ENCODE peak calls at places on chromosomes 6 and 20, in four cellular contexts. One of them, this sample, is unnamed.

GRCh38 chr20:49318430-49319203 is 40.8 kb upstream of the ZNFX1 start:
- DNase-seq in lower lobe of right lung: peak; percentile 54
- DNase-seq in astrocyte of the spinal cord: no peak
- DNase-seq in AG04450: no peak
- DNase-seq in this sample: peak; percentile 22

GRCh38 chr20:34040300-34041015 is 46.7 kb downstream of the RALY start:
- DNase-seq in lower lobe of right lung: no peak
- DNase-seq in AG04450: no peak
- DNase-seq in astrocyte of the spinal cord: no peak
- DNase-seq in this sample: no peak

GRCh38 chr6:15511248-15512125 is 151.3 kb downstream of the DTNBP1 start:
- DNase-seq in AG04450: no peak
- DNase-seq in astrocyte of the spinal cord: no peak
- DNase-seq in lower lobe of right lung: no peak
- DNase-seq in this sample: no peak

GRCh38 chr6:44898296-44898930 is 429.7 kb upstream of the RUNX2 start:
- DNase-seq in lower lobe of right lung: no peak
- DNase-seq in AG04450: peak; percentile 43
- DNase-seq in astrocyte of the spinal cord: peak; percentile 74
- DNase-seq in this sample: no peak

GRCh38 chr6:12137480-12137879 is 125.4 kb downstream of the HIVEP1 start:
- DNase-seq in AG04450: no peak
- DNase-seq in lower lobe of right lung: no peak
- DNase-seq in astrocyte of the spinal cord: peak; percentile 81
- DNase-seq in this sample: no peak

GRCh38 chr6:31837612-31838553 is 10.3 kb downstream of the HSPA1B start:
- DNase-seq in astrocyte of the spinal cord: no peak
- DNase-seq in AG04450: no peak
- DNase-seq in lower lobe of right lung: no peak
- DNase-seq in this sample: no peak

GRCh38 chr6:36382976-36383375 is 4.5 kb downstream of the ETV7 start:
- DNase-seq in astrocyte of the spinal cord: no peak
- DNase-seq in AG04450: no peak
- DNase-seq in lower lobe of right lung: no peak
- DNase-seq in this sample: no peak

GRCh38 chr6:19452495-19452894 is 384.7 kb upstream of the ID4 start:
- DNase-seq in astrocyte of the spinal cord: no peak
- DNase-seq in AG04450: no peak
- DNase-seq in lower lobe of right lung: no peak
- DNase-seq in this sample: no peak

GRCh38 chr6:84037425-84038089 is 4.0 kb downstream of the MRAP2 start:
- DNase-seq in AG04450: no peak
- DNase-seq in lower lobe of right lung: no peak
- DNase-seq in astrocyte of the spinal cord: no peak
- DNase-seq in this sample: no peak

GRCh38 chr20:55394592-55394991 is 610.7 kb downstream of the CBLN4 start:
- DNase-seq in astrocyte of the spinal cord: no peak
- DNase-seq in AG04450: no peak
- DNase-seq in lower lobe of right lung: no peak
- DNase-seq in this sample: no peak

GRCh38 chr6:97594834-97595233 is 311.8 kb upstream of the MMS22L start:
- DNase-seq in astrocyte of the spinal cord: peak; percentile 62
- DNase-seq in lower lobe of right lung: no peak
- DNase-seq in AG04450: peak; percentile 38
- DNase-seq in this sample: no peak

GRCh38 chr6:137707590-137708360 is 159.3 kb upstream of the TNFAIP3 start:
- DNase-seq in AG04450: peak; percentile 47
- DNase-seq in astrocyte of the spinal cord: peak; percentile 86
- DNase-seq in lower lobe of right lung: peak; percentile 60
- DNase-seq in this sample: peak; percentile 89

GRCh38 chr6:114108119-114109002 is 137.4 kb upstream of the HDAC2 start:
- DNase-seq in lower lobe of right lung: peak; percentile 65
- DNase-seq in astrocyte of the spinal cord: peak; percentile 70
- DNase-seq in AG04450: peak; percentile 34
- DNase-seq in this sample: peak; percentile 57

GRCh38 chr6:154558984-154559383 is 48.5 kb upstream of the CNKSR3 start:
- DNase-seq in lower lobe of right lung: no peak
- DNase-seq in AG04450: no peak
- DNase-seq in astrocyte of the spinal cord: no peak
- DNase-seq in this sample: no peak

GRCh38 chr20:59645316-59645715 is 41.0 kb downstream of the PHACTR3 start:
- DNase-seq in astrocyte of the spinal cord: no peak
- DNase-seq in AG04450: no peak
- DNase-seq in lower lobe of right lung: no peak
- DNase-seq in this sample: no peak

GRCh38 chr6:20366082-20366834 is 35.4 kb upstream of the E2F3 start:
- DNase-seq in AG04450: no peak
- DNase-seq in lower lobe of right lung: no peak
- DNase-seq in astrocyte of the spinal cord: no peak
- DNase-seq in this sample: peak; percentile 46

GRCh38 chr6:148335582-148335981 is 7.1 kb upstream of the SASH1 start:
- DNase-seq in AG04450: no peak
- DNase-seq in lower lobe of right lung: no peak
- DNase-seq in astrocyte of the spinal cord: no peak
- DNase-seq in this sample: no peak

GRCh38 chr6:130870179-130870881 is 43.1 kb downstream of the SMLR1 start:
- DNase-seq in lower lobe of right lung: no peak
- DNase-seq in astrocyte of the spinal cord: no peak
- DNase-seq in AG04450: no peak
- DNase-seq in this sample: no peak

GRCh38 chr6:47141166-47141565 is 99.0 kb upstream of the ADGRF1 start:
- DNase-seq in AG04450: no peak
- DNase-seq in astrocyte of the spinal cord: no peak
- DNase-seq in lower lobe of right lung: no peak
- DNase-seq in this sample: no peak

GRCh38 chr20:3304456-3304855 is 65.5 kb upstream of the SLC4A11 start:
- DNase-seq in AG04450: no peak
- DNase-seq in lower lobe of right lung: no peak
- DNase-seq in astrocyte of the spinal cord: no peak
- DNase-seq in this sample: no peak

GRCh38 chr6:57147401-57147800 is 24.7 kb upstream of the BAG2 start:
- DNase-seq in AG04450: no peak
- DNase-seq in lower lobe of right lung: no peak
- DNase-seq in astrocyte of the spinal cord: peak; percentile 54
- DNase-seq in this sample: no peak

GRCh38 chr20:23937303-23938117 is 51.1 kb downstream of the GGTLC1 start:
- DNase-seq in astrocyte of the spinal cord: peak; percentile 34
- DNase-seq in AG04450: no peak
- DNase-seq in lower lobe of right lung: peak; percentile 59
- DNase-seq in this sample: peak; percentile 69

GRCh38 chr20:19974621-19975435 is 42.3 kb upstream of the NAA20 start:
- DNase-seq in lower lobe of right lung: peak; percentile 91
- DNase-seq in astrocyte of the spinal cord: peak; percentile 96
- DNase-seq in AG04450: peak; percentile 93
- DNase-seq in this sample: no peak

GRCh38 chr20:8043687-8044278 is 24.2 kb upstream of the TMX4 start:
- DNase-seq in lower lobe of right lung: no peak
- DNase-seq in astrocyte of the spinal cord: peak; percentile 55
- DNase-seq in AG04450: no peak
- DNase-seq in this sample: peak; percentile 14

DNA sequence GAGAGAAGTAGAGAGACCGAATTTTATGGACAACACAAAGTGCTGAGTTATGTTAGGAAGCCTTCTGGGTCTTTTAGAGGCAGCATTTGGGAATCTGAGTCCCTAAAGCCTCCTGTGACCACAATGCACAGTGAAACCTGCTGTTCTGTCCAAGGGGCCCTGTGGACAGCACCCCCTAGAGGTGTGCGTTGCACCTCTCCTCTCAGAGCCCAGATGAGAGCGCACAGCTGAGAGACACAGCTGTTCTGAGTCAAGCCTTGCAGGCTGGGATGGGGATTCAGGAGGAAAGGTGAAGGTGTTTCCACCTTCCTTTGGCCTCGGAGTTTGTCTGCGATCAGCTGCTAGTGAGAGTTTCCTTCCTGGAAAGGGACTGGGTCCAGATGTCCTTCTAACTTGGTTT is 13.0 kb downstream of the PCK1 start:
- DNase-seq in lower lobe of right lung: no peak
- DNase-seq in AG04450: no peak
- DNase-seq in astrocyte of the spinal cord: no peak
- DNase-seq in this sample: peak; percentile 32
- TF ChIP-seq CTCF in lower lobe of right lung: peak; percentile 23
- TF ChIP-seq CTCF in AG04450: no peak
- TF ChIP-seq CTCF in astrocyte of the spinal cord: peak; percentile 32
- TF ChIP-seq CTCF in this sample: peak; percentile 23

GRCh38 chr6:34791842-34792604 is at the start of gene BLTP3A:
- DNase-seq in astrocyte of the spinal cord: peak; percentile 45
- DNase-seq in AG04450: no peak
- DNase-seq in lower lobe of right lung: peak; percentile 84
- DNase-seq in this sample: peak; percentile 76
- TF ChIP-seq CTCF in astrocyte of the spinal cord: no peak
- TF ChIP-seq CTCF in AG04450: no peak
- TF ChIP-seq CTCF in lower lobe of right lung: no peak
- TF ChIP-seq CTCF in this sample: no peak

GRCh38 chr20:17281478-17281877 is 54.6 kb downstream of the PCSK2 start:
- DNase-seq in AG04450: no peak
- DNase-seq in lower lobe of right lung: no peak
- DNase-seq in astrocyte of the spinal cord: no peak
- DNase-seq in this sample: peak; percentile 36
- TF ChIP-seq CTCF in AG04450: peak; percentile 49
- TF ChIP-seq CTCF in lower lobe of right lung: peak; percentile 35
- TF ChIP-seq CTCF in astrocyte of the spinal cord: peak; percentile 6
- TF ChIP-seq CTCF in this sample: no peak

GRCh38 chr20:45191926-45192325 is 14.9 kb upstream of the SEMG1 start:
- DNase-seq in astrocyte of the spinal cord: no peak
- DNase-seq in lower lobe of right lung: no peak
- DNase-seq in AG04450: no peak
- DNase-seq in this sample: no peak
- TF ChIP-seq CTCF in astrocyte of the spinal cord: no peak
- TF ChIP-seq CTCF in lower lobe of right lung: no peak
- TF ChIP-seq CTCF in AG04450: no peak
- TF ChIP-seq CTCF in this sample: no peak

DNA sequence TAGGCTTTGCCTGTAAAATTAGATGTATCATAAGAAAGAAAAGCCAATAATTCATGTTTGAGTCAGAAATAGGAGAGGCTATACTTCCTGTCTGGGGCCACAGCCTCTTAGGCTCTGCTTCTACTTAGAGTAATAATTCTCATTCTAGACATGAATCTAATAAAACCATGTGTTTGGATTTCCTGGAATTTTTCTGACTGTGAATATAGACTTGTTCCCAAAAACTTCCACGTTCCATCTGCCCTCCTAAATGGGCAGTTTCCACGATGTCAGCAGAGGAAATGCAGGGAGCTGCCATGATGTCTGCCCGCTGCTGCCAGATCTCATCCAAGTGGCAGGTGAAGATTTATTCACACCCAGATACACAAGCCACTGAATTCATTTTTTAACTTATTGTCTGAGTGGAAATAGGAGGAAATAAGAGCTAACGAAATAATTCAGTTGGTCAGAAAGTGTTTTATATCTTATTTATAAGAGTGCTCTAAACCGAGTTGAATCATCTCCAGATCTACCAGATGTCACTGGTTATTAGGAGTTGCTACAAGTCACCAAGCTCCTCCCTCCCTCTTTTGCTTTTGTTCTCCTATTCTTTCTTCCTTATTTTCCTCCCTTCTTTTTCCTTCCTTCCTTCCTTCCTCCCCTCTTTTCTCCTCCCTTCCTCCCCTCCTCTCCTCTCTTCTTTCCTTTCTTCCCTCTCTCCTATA is 69.3 kb downstream of the ALDH8A1 start:
- DNase-seq in lower lobe of right lung: no peak
- DNase-seq in astrocyte of the spinal cord: no peak
- DNase-seq in AG04450: no peak
- DNase-seq in this sample: no peak
- TF ChIP-seq CTCF in lower lobe of right lung: no peak
- TF ChIP-seq CTCF in astrocyte of the spinal cord: no peak
- TF ChIP-seq CTCF in AG04450: no peak
- TF ChIP-seq CTCF in this sample: no peak

DNA sequence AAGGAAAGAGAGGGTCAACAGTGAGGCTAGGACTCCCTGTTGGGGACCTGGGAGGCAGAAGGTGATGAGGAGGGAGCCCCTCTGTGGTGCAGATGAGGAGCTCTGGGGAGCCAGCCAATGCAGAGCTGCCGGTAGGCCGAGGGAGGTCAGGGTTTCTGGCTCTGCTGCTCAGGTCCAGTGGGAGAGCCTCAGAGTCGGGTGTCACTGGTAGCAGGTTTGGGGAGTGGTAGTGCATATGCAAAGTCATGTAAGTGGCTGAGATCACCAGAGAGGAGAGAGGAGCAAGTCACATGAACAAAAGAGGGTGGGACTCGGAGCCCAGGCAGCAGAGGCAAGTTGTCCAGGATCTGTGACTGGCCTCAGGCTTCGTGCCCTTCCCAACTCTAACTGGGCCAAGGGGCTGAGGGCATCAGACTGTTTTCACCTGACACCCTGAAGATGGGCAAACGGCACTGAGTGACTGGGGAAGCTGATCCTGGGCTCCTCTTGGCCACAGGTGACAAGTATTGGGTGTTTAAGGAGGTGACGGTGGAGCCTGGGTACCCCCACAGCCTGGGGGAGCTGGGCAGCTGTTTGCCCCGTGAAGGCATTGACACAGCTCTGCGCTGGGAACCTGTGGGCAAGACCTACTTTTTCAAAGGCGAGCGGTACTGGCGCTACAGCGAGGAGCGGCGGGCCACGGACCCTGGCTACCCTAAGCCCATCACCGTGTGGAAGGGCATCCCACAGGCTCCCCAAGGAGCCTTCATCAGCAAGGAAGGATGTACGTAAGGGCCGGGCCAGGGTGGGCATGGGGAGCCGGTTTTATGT is 6.6 kb downstream of the MMP24OS start:
- DNase-seq in astrocyte of the spinal cord: no peak
- DNase-seq in lower lobe of right lung: no peak
- DNase-seq in AG04450: no peak
- DNase-seq in this sample: no peak
- TF ChIP-seq CTCF in astrocyte of the spinal cord: no peak
- TF ChIP-seq CTCF in lower lobe of right lung: no peak
- TF ChIP-seq CTCF in AG04450: no peak
- TF ChIP-seq CTCF in this sample: no peak

DNA sequence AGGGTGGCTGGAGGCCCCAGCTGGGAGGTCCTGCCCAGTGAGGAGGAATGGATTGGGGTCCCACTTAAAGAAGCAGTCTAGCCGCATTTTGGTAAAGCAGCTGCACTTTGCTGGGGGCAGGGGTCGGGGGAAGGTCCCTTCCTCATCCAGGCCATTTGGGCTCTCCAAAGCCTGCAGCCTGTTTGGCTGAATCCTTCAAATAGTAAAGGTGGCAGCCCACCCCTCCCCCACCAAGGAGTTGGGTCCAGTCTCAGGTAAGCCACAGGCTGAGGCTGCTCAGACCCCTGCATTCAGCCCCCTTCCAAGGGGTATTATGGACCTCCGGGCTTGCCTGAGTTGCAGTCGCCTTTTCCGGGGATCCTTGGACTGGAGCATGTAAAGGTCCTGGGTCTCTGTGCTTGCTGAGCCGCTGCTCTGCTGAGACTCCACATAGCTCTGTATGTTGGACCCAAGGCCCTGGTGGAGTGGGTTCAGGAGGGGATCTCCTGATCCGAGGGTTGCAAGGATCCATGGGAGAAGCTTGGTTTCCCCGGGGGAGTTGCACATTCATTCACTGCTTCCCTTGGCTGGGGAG is 417.4 kb downstream of the KHDRBS2 start:
- DNase-seq in lower lobe of right lung: no peak
- DNase-seq in AG04450: no peak
- DNase-seq in astrocyte of the spinal cord: no peak
- DNase-seq in this sample: no peak
- TF ChIP-seq CTCF in lower lobe of right lung: no peak
- TF ChIP-seq CTCF in AG04450: no peak
- TF ChIP-seq CTCF in astrocyte of the spinal cord: no peak
- TF ChIP-seq CTCF in this sample: no peak

This sample was measured in activated CD8-positive, alpha-beta T cell treated with anti-CD3 and anti-CD28 coated beads for 36 hours.